ENCODE peak calls at places on chromosomes 2 and 18, in eight cellular contexts. One of them, this sample, is unnamed.

GRCh38 chr2:118481336-118481735 is 366.1 kb downstream of the EN1 start:
- ATAC-seq in natural killer cell: no peak
- ATAC-seq in GM12878: no peak
- ATAC-seq in naive thymus-derived CD8-positive, alpha-beta T cell: no peak
- ATAC-seq in gastroesophageal sphincter: no peak
- ATAC-seq in stimulated activated naive B cell treated with anti-CD40 and anti-IgM and Interleukin-4, amounts not matched to agents 10 μg/mL and 1 μg/mL and 100 μg/mL, for 72 hours: no peak
- ATAC-seq in HepG2: no peak
- ATAC-seq in T-helper 17 cell: no peak
- ATAC-seq in this sample: no peak

GRCh38 chr2:120230515-120231471 is 7.6 kb upstream of the TMEM185B start:
- ATAC-seq in T-helper 17 cell: no peak
- ATAC-seq in naive thymus-derived CD8-positive, alpha-beta T cell: no peak
- ATAC-seq in GM12878: peak; percentile 61
- ATAC-seq in stimulated activated naive B cell treated with anti-CD40 and anti-IgM and Interleukin-4, amounts not matched to agents 10 μg/mL and 1 μg/mL and 100 μg/mL, for 72 hours: no peak
- ATAC-seq in HepG2: peak; percentile 51
- ATAC-seq in natural killer cell: no peak
- ATAC-seq in gastroesophageal sphincter: no peak
- ATAC-seq in this sample: no peak

GRCh38 chr2:71736091-71736878 is 282.9 kb downstream of the DYSF start:
- ATAC-seq in gastroesophageal sphincter: peak; percentile 39
- ATAC-seq in naive thymus-derived CD8-positive, alpha-beta T cell: no peak
- ATAC-seq in HepG2: no peak
- ATAC-seq in stimulated activated naive B cell treated with anti-CD40 and anti-IgM and Interleukin-4, amounts not matched to agents 10 μg/mL and 1 μg/mL and 100 μg/mL, for 72 hours: no peak
- ATAC-seq in T-helper 17 cell: no peak
- ATAC-seq in natural killer cell: peak; percentile 19
- ATAC-seq in GM12878: no peak
- ATAC-seq in this sample: no peak

GRCh38 chr18:76521367-76521766 is 26.3 kb upstream of the ZNF516 start:
- ATAC-seq in natural killer cell: no peak
- ATAC-seq in naive thymus-derived CD8-positive, alpha-beta T cell: no peak
- ATAC-seq in T-helper 17 cell: no peak
- ATAC-seq in GM12878: no peak
- ATAC-seq in stimulated activated naive B cell treated with anti-CD40 and anti-IgM and Interleukin-4, amounts not matched to agents 10 μg/mL and 1 μg/mL and 100 μg/mL, for 72 hours: no peak
- ATAC-seq in gastroesophageal sphincter: no peak
- ATAC-seq in HepG2: no peak
- ATAC-seq in this sample: no peak

GRCh38 chr2:67649331-67650071 is 252.4 kb downstream of the ETAA1 start:
- ATAC-seq in T-helper 17 cell: no peak
- ATAC-seq in HepG2: no peak
- ATAC-seq in naive thymus-derived CD8-positive, alpha-beta T cell: no peak
- ATAC-seq in gastroesophageal sphincter: peak; percentile 79
- ATAC-seq in natural killer cell: no peak
- ATAC-seq in GM12878: no peak
- ATAC-seq in stimulated activated naive B cell treated with anti-CD40 and anti-IgM and Interleukin-4, amounts not matched to agents 10 μg/mL and 1 μg/mL and 100 μg/mL, for 72 hours: no peak
- ATAC-seq in this sample: no peak

GRCh38 chr2:236715511-236715961 is 145.9 kb downstream of the ACKR3 start:
- ATAC-seq in naive thymus-derived CD8-positive, alpha-beta T cell: no peak
- ATAC-seq in HepG2: no peak
- ATAC-seq in GM12878: no peak
- ATAC-seq in natural killer cell: no peak
- ATAC-seq in stimulated activated naive B cell treated with anti-CD40 and anti-IgM and Interleukin-4, amounts not matched to agents 10 μg/mL and 1 μg/mL and 100 μg/mL, for 72 hours: no peak
- ATAC-seq in T-helper 17 cell: no peak
- ATAC-seq in gastroesophageal sphincter: peak; percentile 12
- ATAC-seq in this sample: no peak

GRCh38 chr2:226643030-226643429 is 156.6 kb downstream of the IRS1 start:
- ATAC-seq in natural killer cell: no peak
- ATAC-seq in gastroesophageal sphincter: no peak
- ATAC-seq in HepG2: no peak
- ATAC-seq in GM12878: no peak
- ATAC-seq in naive thymus-derived CD8-positive, alpha-beta T cell: no peak
- ATAC-seq in stimulated activated naive B cell treated with anti-CD40 and anti-IgM and Interleukin-4, amounts not matched to agents 10 μg/mL and 1 μg/mL and 100 μg/mL, for 72 hours: no peak
- ATAC-seq in T-helper 17 cell: no peak
- ATAC-seq in this sample: no peak

GRCh38 chr2:239916205-239917127 is 108.7 kb downstream of the NDUFA10 start:
- ATAC-seq in T-helper 17 cell: no peak
- ATAC-seq in HepG2: no peak
- ATAC-seq in naive thymus-derived CD8-positive, alpha-beta T cell: no peak
- ATAC-seq in stimulated activated naive B cell treated with anti-CD40 and anti-IgM and Interleukin-4, amounts not matched to agents 10 μg/mL and 1 μg/mL and 100 μg/mL, for 72 hours: no peak
- ATAC-seq in natural killer cell: peak; percentile 11
- ATAC-seq in GM12878: no peak
- ATAC-seq in gastroesophageal sphincter: no peak
- ATAC-seq in this sample: no peak

GRCh38 chr2:134108124-134108523 is 145.7 kb upstream of the MGAT5 start:
- ATAC-seq in T-helper 17 cell: no peak
- ATAC-seq in HepG2: no peak
- ATAC-seq in stimulated activated naive B cell treated with anti-CD40 and anti-IgM and Interleukin-4, amounts not matched to agents 10 μg/mL and 1 μg/mL and 100 μg/mL, for 72 hours: no peak
- ATAC-seq in gastroesophageal sphincter: no peak
- ATAC-seq in naive thymus-derived CD8-positive, alpha-beta T cell: no peak
- ATAC-seq in natural killer cell: no peak
- ATAC-seq in GM12878: no peak
- ATAC-seq in this sample: no peak

GRCh38 chr18:79934311-79935097 is 16.9 kb downstream of the SLC66A2 start:
- ATAC-seq in naive thymus-derived CD8-positive, alpha-beta T cell: no peak
- ATAC-seq in T-helper 17 cell: no peak
- ATAC-seq in stimulated activated naive B cell treated with anti-CD40 and anti-IgM and Interleukin-4, amounts not matched to agents 10 μg/mL and 1 μg/mL and 100 μg/mL, for 72 hours: peak; percentile 57
- ATAC-seq in GM12878: no peak
- ATAC-seq in gastroesophageal sphincter: peak; percentile 22
- ATAC-seq in HepG2: peak; percentile 96
- ATAC-seq in natural killer cell: no peak
- ATAC-seq in this sample: no peak

GRCh38 chr2:102839668-102840388 is 78.0 kb downstream of the TMEM182 start:
- ATAC-seq in naive thymus-derived CD8-positive, alpha-beta T cell: no peak
- ATAC-seq in HepG2: peak; percentile 18
- ATAC-seq in gastroesophageal sphincter: no peak
- ATAC-seq in stimulated activated naive B cell treated with anti-CD40 and anti-IgM and Interleukin-4, amounts not matched to agents 10 μg/mL and 1 μg/mL and 100 μg/mL, for 72 hours: no peak
- ATAC-seq in T-helper 17 cell: no peak
- ATAC-seq in GM12878: peak; percentile 19
- ATAC-seq in natural killer cell: no peak
- ATAC-seq in this sample: no peak

This sample was measured in stimulated activated memory B cell treated with anti-CD40 and anti-IgM and Interleukin-4, amounts not matched to agents 10 μg/mL and 1 μg/mL and 100 μg/mL, for 72 hours.